ENCODE peak calls at places on chromosome 7, in four cellular contexts. B, Y, Z and J are unnamed samples.

GRCh38 chr7:7416031-7416968 is 119.4 kb downstream of the COL28A1 start:
- DNase-seq in Y (no peak), Z (peak; percentile 2), B (no peak), J (no peak)

GRCh38 chr7:36119005-36119711 is 33.9 kb upstream of the EEPD1 start:
- DNase-seq in Y (peak; percentile 34), Z (no peak), B (peak; percentile 95), J (no peak)

GRCh38 chr7:73893342-73894101 is 32.6 kb downstream of the TMEM270 start:
- DNase-seq in B (no peak), Y (no peak), Z (no peak), J (peak; percentile 89)

GRCh38 chr7:140231779-140232491 is 55.2 kb upstream of the KDM7A start:
- DNase-seq in B (no peak), Y (no peak), Z (no peak), J (no peak)

GRCh38 chr7:137151056-137151731 is 192.3 kb downstream of the PTN start:
- DNase-seq in Y (peak; percentile 84), B (peak; percentile 47), Z (no peak), J (no peak)

GRCh38 chr7:105473163-105473562 is 48.9 kb downstream of the PUS7 start:
- DNase-seq in Z (no peak), B (peak; percentile 78), Y (no peak), J (no peak)

GRCh38 chr7:61111-61510 is 131.3 kb upstream of the FAM20C start:
- DNase-seq in Y (no peak), B (no peak), Z (no peak), J (no peak)

GRCh38 chr7:158957507-158957900 is 101.1 kb downstream of the DYNC2I1 start:
- DNase-seq in Y (no peak), Z (no peak), B (no peak), J (no peak)

GRCh38 chr7:101162551-101163280 is 2.7 kb downstream of the VGF start:
- DNase-seq in B (peak; percentile 68), Y (peak; percentile 56), Z (no peak), J (no peak)

GRCh38 chr7:150685219-150686029 is at the start of gene GIMAP2:
- DNase-seq in B (peak; percentile 52), Y (peak; percentile 22), Z (peak; percentile 58), J (no peak)

GRCh38 chr7:100566018-100566531 is 7.6 kb downstream of the SAP25 start:
- DNase-seq in B (no peak), Y (no peak), Z (no peak), J (no peak)

GRCh38 chr7:85004402-85004801 is 182.5 kb downstream of the SEMA3D start:
- DNase-seq in Z (no peak), Y (no peak), B (peak; percentile 51), J (no peak)

GRCh38 chr7:69982197-69982596 is 383.9 kb downstream of the AUTS2 start:
- DNase-seq in B (no peak), Y (no peak), Z (no peak), J (no peak)

GRCh38 chr7:154183482-154183881 is 131.3 kb downstream of the DPP6 start:
- DNase-seq in B (no peak), Z (no peak), Y (no peak), J (no peak)

GRCh38 chr7:105691029-105691691 is 109.9 kb upstream of the EFCAB10 start:
- DNase-seq in Y (no peak), B (peak; percentile 58), Z (peak; percentile 66), J (no peak)

GRCh38 chr7:108086546-108086945 is 43.6 kb downstream of the LAMB4 start:
- DNase-seq in Z (no peak), Y (no peak), B (peak; percentile 50), J (no peak)

GRCh38 chr7:123209786-123210185 is 10.0 kb upstream of the SLC13A1 start:
- DNase-seq in B (no peak), Y (no peak), Z (no peak), J (no peak)

GRCh38 chr7:19144661-19145428 is at the start of gene FERD3L:
- DNase-seq in Y (no peak), Z (no peak), B (no peak), J (no peak)

GRCh38 chr7:121401896-121402295 is 5.8 kb upstream of the FAM3C start:
- DNase-seq in B (no peak), Z (no peak), Y (no peak), J (no peak)

GRCh38 chr7:135858851-135859250 is 110.2 kb upstream of the FAM180A start:
- DNase-seq in Z (no peak), Y (no peak), B (no peak), J (no peak)

GRCh38 chr7:55185941-55186609 is 167.3 kb downstream of the EGFR start:
- DNase-seq in B (peak; percentile 100), Y (peak; percentile 98), Z (no peak), J (no peak)

GRCh38 chr7:97118306-97118917 is 914 bp downstream of the SDHAF3 start:
- DNase-seq in Z (no peak), B (peak; percentile 9), Y (no peak), J (no peak)

GRCh38 chr7:133530682-133531081 is 277.8 kb downstream of the EXOC4 start:
- DNase-seq in B (peak; percentile 67), Y (peak; percentile 23), Z (no peak), J (no peak)

GRCh38 chr7:24821045-24821853 is 64.0 kb upstream of the GSDME start:
- DNase-seq in B (peak; percentile 97), Y (peak; percentile 95), Z (peak; percentile 76), J (peak; percentile 76)

GRCh38 chr7:114820993-114821945 is 100.6 kb upstream of the MDFIC start:
- DNase-seq in B (no peak), Y (no peak), Z (no peak), J (no peak)

GRCh38 chr7:134022512-134022911 is 104.6 kb upstream of the LRGUK start:
- DNase-seq in B (no peak), Y (no peak), Z (no peak), J (no peak)

GRCh38 chr7:138886501-138886917 is 88.5 kb upstream of the ATP6V0A4 start:
- DNase-seq in Z (peak; percentile 80), B (peak; percentile 73), Y (peak; percentile 65), J (no peak)

GRCh38 chr7:17046666-17047065 is 164.9 kb upstream of the AGR3 start:
- DNase-seq in B (no peak), Y (no peak), Z (no peak), J (no peak)

GRCh38 chr7:51224811-51225581 is 91.6 kb downstream of the COBL start:
- DNase-seq in B (no peak), Z (no peak), Y (no peak), J (peak; percentile 54)

GRCh38 chr7:142303650-142304049 is 45.8 kb upstream of the PRSS58 start:
- DNase-seq in B (no peak), Z (peak; percentile 47), Y (no peak), J (no peak)

GRCh38 chr7:96311967-96312366 is 9.9 kb downstream of the SLC25A13 start:
- DNase-seq in B (no peak), Y (no peak), Z (no peak), J (no peak)